ENCODE peak calls at places on chromosomes 3 and 15, in four cellular contexts. F is pancreas, D is AG09319, C is tibial artery. R is an unnamed sample.

GRCh38 chr3:17432237-17432636 is 310.2 kb downstream of the TBC1D5 start:
- DNase-seq in F (no peak), D (no peak), C (no peak), R (peak; percentile 36)

GRCh38 chr15:81301815-81302399 is 22.0 kb downstream of the STARD5 start:
- DNase-seq in F (no peak), D (no peak), C (peak; percentile 68), R (no peak)

GRCh38 chr3:9951962-9952805 is at the start of gene PRRT3:
- DNase-seq in F (no peak), D (no peak), C (no peak), R (peak; percentile 58)

GRCh38 chr3:123147754-123148535 is 53.8 kb upstream of the SEC22A start:
- DNase-seq in F (no peak), D (no peak), C (no peak), R (no peak)

GRCh38 chr15:78033864-78034263 is 43.6 kb downstream of the TBC1D2B start:
- DNase-seq in F (no peak), D (no peak), C (no peak), R (no peak)

GRCh38 chr15:69509131-69509530 is 56.5 kb downstream of the RPLP1 start:
- DNase-seq in F (no peak), D (no peak), C (peak; percentile 1), R (peak; percentile 12)

GRCh38 chr15:92921215-92922131 is 21.3 kb downstream of the CHD2 start:
- DNase-seq in F (no peak), D (no peak), C (no peak), R (peak; percentile 96)

GRCh38 chr3:122890077-122890484 is 95.2 kb downstream of the SLC49A4 start:
- DNase-seq in F (peak; percentile 42), D (peak; percentile 5), C (peak; percentile 76), R (peak; percentile 39)

GRCh38 chr3:35777065-35777464 is 137.7 kb downstream of the ARPP21 start:
- DNase-seq in F (no peak), D (no peak), C (no peak), R (no peak)

GRCh38 chr15:69253156-69253555 is 45.6 kb upstream of the PAQR5 start:
- DNase-seq in F (no peak), D (peak; percentile 28), C (no peak), R (peak; percentile 91)

GRCh38 chr3:14429237-14429636 is 26.8 kb downstream of the SLC6A6 start:
- DNase-seq in F (no peak), D (no peak), C (no peak), R (no peak)

GRCh38 chr15:72229076-72229946 is 1.7 kb downstream of the PKM start:
- DNase-seq in F (no peak), D (no peak), C (no peak), R (no peak)

GRCh38 chr3:114418107-114418506 is 124.3 kb downstream of the TIGIT start:
- DNase-seq in F (no peak), D (no peak), C (no peak), R (no peak)

GRCh38 chr3:79558943-79559342 is 208.9 kb downstream of the ROBO1 start:
- DNase-seq in F (no peak), D (no peak), C (no peak), R (no peak)

GRCh38 chr15:58962662-58963565 is 24.5 kb upstream of the RNF111 start:
- DNase-seq in F (no peak), D (no peak), C (no peak), R (peak; percentile 59)

GRCh38 chr3:156158656-156159295 is 38.4 kb downstream of the KCNAB1 start:
- DNase-seq in F (no peak), D (no peak), C (no peak), R (no peak)

GRCh38 chr3:52070724-52071621 is 14.6 kb upstream of the DUSP7 start:
- DNase-seq in F (no peak), D (no peak), C (peak; percentile 87), R (no peak)

GRCh38 chr3:196843435-196844110 is 24.1 kb upstream of the SENP5 start:
- DNase-seq in F (no peak), D (no peak), C (no peak), R (no peak)

GRCh38 chr3:126355777-126356372 is 1.3 kb downstream of the KLF15 start:
- DNase-seq in F (peak; percentile 98), D (peak; percentile 64), C (peak; percentile 99), R (no peak)

GRCh38 chr3:122892561-122892960 is 97.7 kb downstream of the SLC49A4 start:
- DNase-seq in F (no peak), D (no peak), C (no peak), R (no peak)

GRCh38 chr3:136546718-136547117 is 205.5 kb downstream of the STAG1 start:
- DNase-seq in F (no peak), D (no peak), C (no peak), R (peak; percentile 24)

GRCh38 chr3:169760479-169760878 is 4.4 kb downstream of the TERC start:
- DNase-seq in F (no peak), D (no peak), C (no peak), R (peak; percentile 43)

GRCh38 chr15:66269326-66270090 is 16.0 kb upstream of the MEGF11 start:
- DNase-seq in F (no peak), D (no peak), C (no peak), R (peak; percentile 82)

GRCh38 chr3:87732294-87732693 is 326.5 kb downstream of the CGGBP1 start:
- DNase-seq in F (no peak), D (no peak), C (no peak), R (no peak)

GRCh38 chr3:90016492-90017065 is 909.2 kb downstream of the EPHA3 start:
- DNase-seq in F (no peak), D (no peak), C (no peak), R (peak; percentile 59)

GRCh38 chr3:57060089-57060829 is at the start of gene SPATA12:
- DNase-seq in F (peak; percentile 67), D (peak; percentile 38), C (peak; percentile 78), R (peak; percentile 98)

GRCh38 chr3:88618121-88618645 is 468.4 kb downstream of the C3orf38 start:
- DNase-seq in F (no peak), D (no peak), C (no peak), R (no peak)

GRCh38 chr3:182501861-182502260 is 291.4 kb upstream of the ATP11B start:
- DNase-seq in F (no peak), D (no peak), C (no peak), R (no peak)

GRCh38 chr3:53754325-53754724 is 91.9 kb downstream of the CHDH start:
- DNase-seq in F (no peak), D (no peak), C (no peak), R (no peak)

GRCh38 chr15:74253276-74253921 is 17.3 kb downstream of the CCDC33 start:
- DNase-seq in F (no peak), D (no peak), C (no peak), R (no peak)

GRCh38 chr15:91867581-91868026 is 14.1 kb downstream of the SLCO3A1 start:
- DNase-seq in F (peak; percentile 51), D (peak; percentile 57), C (peak; percentile 80), R (peak; percentile 91)

GRCh38 chr3:31050296-31050695 is 155.8 kb upstream of the GADL1 start:
- DNase-seq in F (no peak), D (no peak), C (no peak), R (no peak)

GRCh38 chr3:152970851-152971250 is 135.9 kb downstream of the P2RY1 start:
- DNase-seq in F (no peak), D (no peak), C (no peak), R (no peak)

GRCh38 chr3:56788506-56788905 is 13.2 kb downstream of the ARHGEF3 start:
- DNase-seq in F (no peak), D (no peak), C (no peak), R (no peak)

GRCh38 chr3:185858502-185859225 is 33.8 kb upstream of the IGF2BP2 start:
- DNase-seq in F (no peak), D (no peak), C (no peak), R (no peak)

GRCh38 chr3:142844339-142844977 is 44.4 kb downstream of the PCOLCE2 start:
- DNase-seq in F (no peak), D (no peak), C (no peak), R (peak; percentile 66)

GRCh38 chr3:19070325-19070724 is 78.0 kb upstream of the KCNH8 start:
- DNase-seq in F (no peak), D (no peak), C (no peak), R (peak; percentile 14)

GRCh38 chr3:19060404-19060803 is 87.9 kb upstream of the KCNH8 start:
- DNase-seq in F (no peak), D (no peak), C (no peak), R (peak; percentile 34)

GRCh38 chr3:19063936-19064335 is 84.4 kb upstream of the KCNH8 start:
- DNase-seq in F (no peak), D (no peak), C (no peak), R (no peak)

GRCh38 chr3:19065027-19065426 is 83.3 kb upstream of the KCNH8 start:
- DNase-seq in F (no peak), D (no peak), C (no peak), R (peak; percentile 14)
- TF ChIP-seq CTCF in F (peak; percentile 22), D (no peak), C (peak; percentile 22), R (peak; percentile 61)

DNA sequence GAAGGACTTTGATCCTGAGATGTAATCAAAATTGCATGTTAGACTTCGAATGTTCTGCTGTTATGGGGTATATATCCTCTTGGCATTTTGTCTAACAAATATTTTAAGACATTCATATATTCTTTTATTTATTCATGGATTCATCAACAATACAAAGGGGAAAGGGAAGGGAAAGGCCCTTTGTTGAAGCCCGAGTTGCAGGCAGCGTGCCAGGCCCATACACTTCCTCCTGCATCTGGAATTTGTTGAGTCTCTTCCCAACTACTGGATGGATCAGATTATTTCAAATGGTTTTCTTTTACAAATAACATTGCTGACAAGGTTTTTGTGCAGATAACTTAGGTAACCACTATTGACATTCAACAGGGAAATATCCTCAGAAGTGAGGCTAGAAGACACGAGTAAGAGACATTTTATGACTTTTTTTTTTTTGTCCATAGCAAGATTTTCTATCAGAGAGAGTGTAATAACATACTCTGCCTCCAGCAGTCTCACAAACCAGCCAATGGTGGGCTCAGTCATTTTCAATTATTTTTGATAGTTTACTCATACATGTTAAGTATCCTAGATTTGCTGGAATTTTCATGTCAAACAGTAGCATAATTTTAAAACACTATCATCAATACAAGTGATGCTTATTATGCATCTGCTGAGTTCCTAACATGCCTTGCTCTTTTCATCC is 94.3 kb downstream of the RPL39L start:
- DNase-seq in F (no peak), D (no peak), C (no peak), R (no peak)
- TF ChIP-seq CTCF in F (no peak), D (no peak), C (no peak), R (peak; percentile 32)

DNA sequence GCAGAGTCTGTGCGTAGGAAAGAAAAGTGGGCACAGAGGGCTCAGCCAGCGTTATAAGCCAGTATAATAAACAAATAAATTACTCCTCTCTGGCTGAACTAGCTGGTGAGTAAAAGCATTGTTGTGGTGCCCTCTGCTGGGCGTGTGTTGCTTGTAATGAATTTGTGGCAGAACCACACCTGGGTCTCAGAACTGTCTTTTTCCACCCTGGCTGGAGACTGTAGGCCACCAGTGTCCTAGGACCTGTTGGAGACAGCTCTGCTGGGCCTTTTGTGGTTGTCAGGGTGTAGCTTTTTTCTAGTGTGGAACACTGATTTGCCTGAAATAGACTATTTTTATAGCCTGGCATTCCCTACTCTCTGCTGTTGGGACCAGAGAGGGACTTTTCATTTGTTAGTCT is 130.5 kb upstream of the EIF1B start:
- DNase-seq in F (peak; percentile 34), D (peak; percentile 53), C (no peak), R (peak; percentile 81)
- TF ChIP-seq CTCF in F (peak; percentile 63), D (peak; percentile 68), C (peak; percentile 82), R (peak; percentile 80)

GRCh38 chr15:63422891-63423290 is 41.2 kb upstream of the CA12 start:
- DNase-seq in F (no peak), D (no peak), C (no peak), R (no peak)

GRCh38 chr15:63421433-63421832 is 39.8 kb upstream of the CA12 start:
- DNase-seq in F (no peak), D (no peak), C (no peak), R (no peak)

GRCh38 chr15:63425426-63425825 is 43.8 kb upstream of the CA12 start:
- DNase-seq in F (no peak), D (no peak), C (no peak), R (no peak)

GRCh38 chr15:63417721-63418120 is 36.1 kb upstream of the CA12 start:
- DNase-seq in F (no peak), D (no peak), C (no peak), R (no peak)

GRCh38 chr15:63420333-63420741 is 38.7 kb upstream of the CA12 start:
- DNase-seq in F (no peak), D (no peak), C (no peak), R (peak; percentile 13)
- TF ChIP-seq CTCF in F (no peak), D (no peak), C (no peak), R (no peak)

R was measured in PC-3.